ENCODE peak calls at places on chromosomes 3 and 15, in six cellular contexts. B is GM10248, U is progenitor cell of endocrine pancreas, H is spleen, Y is foreskin fibroblast, O is AG10803. I is an unnamed sample.

GRCh38 chr3:98780343-98780742 is 17.2 kb downstream of the ST3GAL6 start:
- DNase-seq in U (no peak), H (no peak), Y (no peak), O (peak; percentile 5), B (no peak), I (no peak)

GRCh38 chr15:101049856-101050646 is 130.9 kb downstream of the LRRK1 start:
- DNase-seq in Y (no peak), O (no peak), H (peak; percentile 56), B (no peak), U (peak; percentile 4), I (no peak)

GRCh38 chr15:63968122-63968524 is 78.2 kb downstream of the DAPK2 start:
- DNase-seq in Y (no peak), B (no peak), U (no peak), O (no peak), H (peak; percentile 15), I (peak; percentile 61)

GRCh38 chr3:134476977-134477376 is 8.8 kb downstream of the ANAPC13 start:
- DNase-seq in B (no peak), U (no peak), H (no peak), Y (no peak), O (peak; percentile 90), I (peak; percentile 66)

GRCh38 chr3:9192238-9192637 is 57.2 kb downstream of the SRGAP3 start:
- DNase-seq in Y (no peak), B (no peak), O (no peak), H (no peak), U (no peak), I (no peak)

GRCh38 chr3:143157957-143158548 is 38.5 kb downstream of the CHST2 start:
- DNase-seq in H (no peak), U (no peak), O (no peak), B (no peak), Y (no peak), I (no peak)

GRCh38 chr3:32431481-32431880 is 39.8 kb downstream of the CMTM7 start:
- DNase-seq in U (no peak), H (no peak), B (no peak), Y (no peak), O (no peak), I (no peak)

GRCh38 chr3:62261121-62261520 is 112.2 kb downstream of the FEZF2 start:
- DNase-seq in O (no peak), H (no peak), U (no peak), Y (no peak), B (no peak), I (no peak)

DNA sequence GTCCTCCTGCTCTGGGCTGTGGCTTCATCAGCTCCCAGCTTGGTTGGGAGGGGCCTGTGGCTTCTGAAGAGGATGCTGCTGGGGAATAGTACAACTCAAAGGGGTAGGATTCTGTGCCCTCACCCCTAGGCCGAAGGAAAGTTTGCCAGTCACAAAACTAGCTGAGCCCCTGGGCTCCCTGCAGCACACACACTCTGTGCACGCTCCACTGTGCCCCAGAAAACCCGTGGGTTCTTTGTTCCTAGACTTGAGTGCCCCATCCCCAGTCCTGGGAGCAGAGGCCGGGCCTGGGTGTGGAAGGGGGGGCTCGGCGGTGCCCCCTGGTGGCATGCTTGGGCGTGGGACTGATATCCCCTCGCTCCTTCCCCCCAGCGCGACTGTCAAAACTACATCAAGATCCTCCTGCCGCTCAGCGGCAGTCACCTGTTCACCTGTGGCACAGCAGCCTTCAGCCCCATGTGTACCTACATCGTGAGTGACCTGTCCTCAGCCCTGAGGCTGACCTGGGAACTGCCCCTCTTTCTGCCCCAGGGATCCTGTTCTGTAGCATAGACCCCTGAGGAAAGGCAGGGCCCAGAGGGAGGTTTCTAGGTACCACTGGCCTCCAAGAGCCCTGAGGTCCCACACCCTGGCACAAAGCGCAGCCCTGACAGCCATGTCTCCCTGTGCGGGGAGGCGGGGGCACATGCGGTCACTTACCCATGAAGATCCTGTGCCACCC is 14.2 kb downstream of the CIB1 start:
- DNase-seq in U (peak; percentile 41), H (peak; percentile 88), B (peak; percentile 67), Y (no peak), O (no peak), I (peak; percentile 73)
- TF ChIP-seq CTCF in U (peak; percentile 72), H (peak; percentile 78), B (peak; percentile 48), Y (peak; percentile 72), O (peak; percentile 53), I (peak; percentile 56)

DNA sequence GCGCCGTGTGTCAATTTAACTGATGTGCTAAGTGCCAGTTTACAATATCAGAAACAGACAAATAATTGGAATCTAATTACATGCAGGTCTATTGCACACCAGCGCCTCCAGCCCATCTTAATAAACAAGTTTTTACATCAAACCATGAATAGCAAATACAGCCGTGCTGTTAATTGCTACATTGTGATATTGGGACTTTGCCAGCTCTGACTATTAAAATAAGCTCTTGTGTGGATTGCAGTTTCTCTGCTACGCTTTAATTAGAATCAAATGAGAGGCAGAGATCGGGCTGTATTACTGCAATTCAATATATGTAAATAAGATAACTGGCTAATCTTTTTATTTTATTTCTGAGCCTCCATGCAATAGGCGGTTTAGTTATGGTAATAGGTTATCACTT is 510.3 kb upstream of the MDFIC2 start:
- DNase-seq in H (no peak), Y (no peak), B (no peak), U (no peak), O (no peak), I (no peak)
- TF ChIP-seq CTCF in H (no peak), Y (no peak), B (no peak), U (no peak), O (no peak), I (no peak)

DNA sequence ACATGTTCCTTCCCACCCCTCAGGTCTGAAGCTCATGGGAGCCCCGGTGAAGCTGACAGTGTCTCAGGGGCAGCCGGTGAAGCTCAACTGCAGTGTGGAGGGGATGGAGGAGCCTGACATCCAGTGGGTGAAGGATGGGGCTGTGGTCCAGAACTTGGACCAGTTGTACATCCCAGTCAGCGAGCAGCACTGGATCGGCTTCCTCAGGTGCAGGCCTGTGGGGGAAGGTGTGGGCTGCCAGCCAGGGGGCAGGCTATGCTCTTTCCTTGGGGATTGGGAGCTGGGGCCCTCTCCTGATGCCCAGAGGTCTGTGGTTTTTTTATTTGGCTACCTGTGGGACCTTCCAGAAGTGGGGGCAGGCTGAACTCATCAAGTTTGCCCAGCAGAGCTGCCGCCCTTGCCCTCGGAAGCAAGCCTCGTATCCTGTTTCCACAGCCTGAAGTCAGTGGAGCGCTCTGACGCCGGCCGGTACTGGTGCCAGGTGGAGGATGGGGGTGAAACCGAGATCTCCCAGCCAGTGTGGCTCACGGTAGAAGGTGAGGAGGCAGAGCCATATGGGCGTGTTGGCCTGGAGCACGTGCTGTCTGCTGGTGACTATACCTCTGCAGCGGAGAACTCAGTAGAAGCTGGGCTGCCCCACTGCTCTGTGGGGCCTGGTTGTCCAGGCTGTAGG is 2.2 kb downstream of the TYRO3 start:
- DNase-seq in H (peak; percentile 74), U (no peak), Y (no peak), B (no peak), O (no peak), I (peak; percentile 40)
- TF ChIP-seq CTCF in H (no peak), U (no peak), Y (no peak), B (no peak), O (no peak), I (no peak)

GRCh38 chr3:183515968-183516851 is 39.3 kb downstream of the KLHL6 start:
- DNase-seq in O (no peak), H (no peak), Y (no peak), U (no peak), B (peak; percentile 59), I (no peak)
- TF ChIP-seq CTCF in O (no peak), H (no peak), Y (no peak), U (no peak), B (peak; percentile 19), I (no peak)

GRCh38 chr3:127374626-127375010 is 86.8 kb upstream of the PRR20G start:
- DNase-seq in Y (no peak), O (no peak), H (no peak), U (no peak), B (no peak), I (no peak)
- TF ChIP-seq CTCF in Y (no peak), O (no peak), H (no peak), U (no peak), B (no peak), I (no peak)

GRCh38 chr3:148203263-148204010 is 494.3 kb upstream of the AGTR1 start:
- DNase-seq in H (no peak), U (no peak), O (peak; percentile 53), Y (no peak), B (no peak), I (no peak)

GRCh38 chr3:148205945-148206845 is 491.5 kb upstream of the AGTR1 start:
- DNase-seq in Y (no peak), O (peak; percentile 62), B (no peak), U (no peak), H (no peak), I (no peak)

DNA sequence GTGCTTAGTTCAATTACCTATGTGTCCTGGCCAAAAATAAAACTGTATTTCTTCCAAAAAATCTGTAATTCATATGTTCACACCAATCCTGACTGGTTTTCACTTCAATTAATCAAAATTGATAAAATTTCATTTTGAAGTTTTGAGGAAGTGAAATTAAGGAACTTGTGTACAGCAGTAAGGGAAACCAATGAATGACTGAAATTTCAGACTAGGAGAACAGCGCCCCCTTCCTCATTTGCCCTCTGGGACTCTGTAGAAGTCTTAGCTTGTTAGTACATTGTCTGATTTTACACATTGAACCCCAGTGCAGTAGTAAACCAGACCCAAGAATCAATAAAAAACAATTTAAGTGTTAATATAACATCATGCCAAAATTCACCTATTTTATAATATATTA is 495.3 kb upstream of the AGTR1 start:
- DNase-seq in O (no peak), B (no peak), H (no peak), Y (no peak), U (no peak), I (no peak)
- TF ChIP-seq CTCF in O (no peak), B (no peak), H (no peak), Y (no peak), U (peak; percentile 28), I (no peak)

GRCh38 chr15:93203036-93203435 is 114.0 kb upstream of the RGMA start:
- DNase-seq in H (no peak), U (no peak), O (no peak), B (no peak), Y (no peak), I (no peak)

GRCh38 chr15:93196136-93196670 is 107.2 kb upstream of the RGMA start:
- DNase-seq in O (no peak), H (no peak), U (no peak), Y (no peak), B (no peak), I (no peak)

GRCh38 chr15:93201940-93202339 is 112.9 kb upstream of the RGMA start:
- DNase-seq in O (no peak), U (no peak), H (no peak), B (no peak), Y (no peak), I (no peak)

GRCh38 chr15:93202405-93202804 is 113.4 kb upstream of the RGMA start:
- DNase-seq in H (no peak), Y (no peak), U (no peak), B (no peak), O (no peak), I (no peak)

DNA sequence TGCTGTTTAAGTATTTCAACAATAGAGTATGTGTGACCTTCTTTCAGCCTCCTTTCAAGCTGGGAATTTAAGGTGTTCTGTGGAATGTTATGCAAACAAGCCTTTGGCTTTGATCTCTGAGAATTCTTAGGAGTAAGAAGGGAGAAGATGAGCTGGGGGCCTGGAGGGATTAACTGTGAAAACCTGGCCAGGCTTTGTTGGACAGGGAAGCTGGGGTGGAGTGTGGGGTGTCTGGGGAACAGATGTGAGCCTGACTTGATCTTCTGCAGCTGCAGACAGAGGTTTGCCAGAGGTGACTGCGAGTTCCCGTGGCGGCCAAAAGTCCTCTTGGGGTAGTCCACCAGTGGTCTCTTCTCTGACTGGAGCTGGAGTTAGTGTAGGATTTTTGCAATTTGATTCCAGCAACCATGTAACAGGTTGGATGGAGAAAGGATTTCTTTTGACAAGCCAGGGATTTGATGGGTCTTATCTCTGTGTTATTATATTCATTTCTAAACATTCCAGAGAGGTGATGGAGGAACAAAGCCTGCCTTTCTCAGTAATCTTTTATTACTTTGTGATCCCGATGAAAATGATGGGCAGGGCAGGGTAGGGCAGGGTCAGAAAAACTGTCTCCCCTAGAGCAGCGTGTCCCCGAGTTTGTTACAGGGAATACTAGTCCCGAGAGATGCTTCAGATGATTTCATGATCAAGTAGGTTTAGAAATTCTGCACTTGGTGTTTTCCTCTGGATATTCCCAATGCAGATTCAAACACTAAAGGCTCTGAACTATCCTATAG is 111.6 kb upstream of the RGMA start:
- DNase-seq in H (no peak), U (no peak), O (no peak), B (no peak), Y (no peak), I (peak; percentile 64)
- TF ChIP-seq CTCF in H (no peak), U (no peak), O (no peak), B (no peak), Y (no peak), I (no peak)